ENCODE peak calls at places on chromosomes 3 and 15, in six cellular contexts. W is BE2C, L is lower leg skin, M is fibroblast of the aortic adventitia, S is retinal pigment epithelial cell, G is endothelial cell of umbilical vein. J is an unnamed sample.

GRCh38 chr3:179882322-179882721 is 154.4 kb downstream of the PEX5L start:
- DNase-seq in W (no peak), L (no peak), M (peak), S (no peak), G (peak), J (no peak)

GRCh38 chr3:49378249-49378899 is 20.2 kb upstream of the GPX1 start:
- DNase-seq in W (no peak), L (peak), M (peak), S (no peak), G (no peak), J (no peak)

GRCh38 chr3:154778057-154778456 is 302.1 kb upstream of the MME start:
- DNase-seq in W (no peak), L (no peak), M (no peak), S (no peak), G (no peak), J (no peak)

GRCh38 chr3:78494831-78495230 is 1273.0 kb downstream of the ROBO1 start:
- DNase-seq in W (no peak), L (no peak), M (no peak), S (no peak), G (no peak), J (no peak)

GRCh38 chr15:88791637-88792036 is 11.6 kb upstream of the ACAN start:
- DNase-seq in W (no peak), L (no peak), M (no peak), S (no peak), G (no peak), J (no peak)

GRCh38 chr3:183359036-183359435 is 69.4 kb downstream of the MCF2L2 start:
- DNase-seq in W (no peak), L (no peak), M (no peak), S (no peak), G (no peak), J (no peak)

GRCh38 chr15:51048308-51048707 is 46.4 kb downstream of the TNFAIP8L3 start:
- DNase-seq in W (no peak), L (no peak), M (no peak), S (no peak), G (no peak), J (no peak)

GRCh38 chr3:115212615-115213014 is 65.5 kb upstream of the ZBTB20 start:
- DNase-seq in W (no peak), L (no peak), M (no peak), S (no peak), G (no peak), J (no peak)

GRCh38 chr3:151156618-151157216 is 46.3 kb downstream of the GPR171 start:
- DNase-seq in W (peak), L (no peak), M (peak), S (no peak), G (peak), J (peak)

GRCh38 chr3:178047496-178047895 is 488.7 kb upstream of the KCNMB2 start:
- DNase-seq in W (no peak), L (no peak), M (no peak), S (no peak), G (no peak), J (no peak)

DNA sequence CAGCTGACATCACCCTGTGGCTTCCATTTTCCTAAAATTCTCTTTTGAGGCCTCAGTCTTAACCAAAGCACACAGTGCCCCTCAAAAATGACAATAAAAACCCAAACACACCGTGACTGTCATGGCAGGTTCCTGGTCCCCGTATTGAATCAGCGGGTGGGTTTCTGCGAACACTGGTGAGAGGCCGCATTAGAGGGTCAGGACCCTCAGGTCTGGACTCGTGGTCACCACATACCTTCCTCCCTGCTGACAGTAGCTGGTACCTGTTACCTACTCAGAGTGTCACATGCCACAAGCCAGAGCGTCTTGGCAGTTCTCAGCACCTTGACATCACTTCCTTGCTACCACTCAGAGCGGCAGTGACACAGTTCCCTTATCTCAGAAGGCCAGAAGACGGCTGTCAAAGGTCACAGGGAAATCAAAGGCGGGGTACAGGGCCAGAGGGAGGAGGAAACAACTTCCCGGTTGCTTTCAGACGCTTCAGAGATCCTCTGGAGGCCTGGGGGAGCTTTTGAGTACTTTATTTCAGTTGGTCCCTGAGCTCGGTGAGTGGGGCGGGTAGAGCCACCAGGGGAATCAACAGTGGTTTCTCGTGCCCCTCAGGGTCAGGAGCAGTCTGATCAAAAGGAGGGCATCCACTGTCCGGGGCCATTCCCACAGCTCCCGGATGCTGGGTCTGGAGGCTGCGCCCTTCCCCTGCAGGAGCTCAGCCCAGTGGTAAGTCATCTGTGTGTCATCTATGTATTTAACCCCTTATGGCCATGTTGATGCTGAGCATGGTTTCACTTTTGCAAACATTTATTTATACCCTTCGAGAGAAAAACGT is at the start of the genes CCR5AS and CCRL2:
- DNase-seq in W (no peak), L (peak), M (peak), S (no peak), G (peak), J (peak)
- H3K4me3 ChIP-seq in W (no peak), L (no peak), M (no peak), S (no peak), G (peak), J (peak)

DNA sequence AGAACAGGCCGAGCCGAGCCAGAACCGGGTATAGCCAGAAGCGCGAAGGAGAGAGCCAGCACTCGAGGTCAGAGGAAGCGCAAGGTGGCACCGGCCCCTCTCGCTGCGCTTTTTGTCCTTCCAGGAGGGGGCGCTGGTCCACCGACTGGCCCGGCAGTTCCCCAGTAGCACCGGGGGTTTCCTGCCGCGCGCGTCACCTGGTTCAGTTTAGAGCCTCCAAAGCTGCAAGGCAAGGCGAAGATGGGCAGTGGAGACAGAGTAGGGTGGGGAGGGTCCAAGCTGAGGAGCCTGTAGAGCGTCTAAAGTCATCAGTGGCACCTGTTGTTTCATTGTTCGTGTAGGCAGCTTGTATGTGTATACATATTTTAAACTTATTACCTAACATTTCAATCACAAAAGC is 7.6 kb upstream of the NR2E3 start:
- DNase-seq in W (no peak), L (no peak), M (no peak), S (no peak), G (no peak), J (no peak)
- TF ChIP-seq CTCF in W (peak), L (no peak), M (peak), S (peak), G (peak), J (peak)

GRCh38 chr15:99424131-99424571 is 141.6 kb upstream of the MEF2A start:
- DNase-seq in W (no peak), L (no peak), M (no peak), S (no peak), G (no peak), J (no peak)

GRCh38 chr15:99421172-99421656 is 144.6 kb upstream of the MEF2A start:
- DNase-seq in W (no peak), L (no peak), M (no peak), S (no peak), G (no peak), J (peak)

GRCh38 chr15:99424978-99425665 is 140.7 kb upstream of the MEF2A start:
- DNase-seq in W (peak), L (no peak), M (peak), S (no peak), G (peak), J (no peak)

GRCh38 chr15:99423186-99424130 is 142.3 kb upstream of the MEF2A start:
- DNase-seq in W (no peak), L (no peak), M (no peak), S (no peak), G (no peak), J (no peak)

DNA sequence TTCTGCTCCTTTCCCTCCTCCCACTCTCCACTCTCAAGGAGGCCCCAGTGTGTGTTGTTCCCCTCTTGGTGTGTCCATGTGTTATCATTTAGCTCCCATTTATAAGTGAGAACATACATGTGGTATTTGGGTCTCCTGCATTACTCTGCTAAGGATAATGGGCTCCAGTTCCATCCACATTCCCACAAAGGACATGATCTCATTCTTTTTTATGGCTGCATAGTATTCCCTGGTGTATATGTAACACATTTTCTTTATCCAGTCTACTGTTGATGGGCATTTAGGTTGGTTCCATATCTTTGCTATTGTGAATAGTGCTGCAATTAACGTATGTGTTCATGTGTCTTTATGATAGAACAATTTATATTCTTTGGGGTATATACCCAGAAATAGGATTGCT is 144.0 kb upstream of the MEF2A start:
- DNase-seq in W (no peak), L (no peak), M (no peak), S (no peak), G (no peak), J (no peak)
- H3K4me3 ChIP-seq in W (no peak), L (no peak), M (no peak), S (no peak), G (no peak), J (no peak)

GRCh38 chr3:41447701-41448100 is 248.4 kb downstream of the CTNNB1 start:
- DNase-seq in W (no peak), L (no peak), M (no peak), S (no peak), G (no peak), J (no peak)

GRCh38 chr3:41450416-41451231 is 251.3 kb downstream of the CTNNB1 start:
- DNase-seq in W (no peak), L (no peak), M (no peak), S (no peak), G (no peak), J (no peak)

DNA sequence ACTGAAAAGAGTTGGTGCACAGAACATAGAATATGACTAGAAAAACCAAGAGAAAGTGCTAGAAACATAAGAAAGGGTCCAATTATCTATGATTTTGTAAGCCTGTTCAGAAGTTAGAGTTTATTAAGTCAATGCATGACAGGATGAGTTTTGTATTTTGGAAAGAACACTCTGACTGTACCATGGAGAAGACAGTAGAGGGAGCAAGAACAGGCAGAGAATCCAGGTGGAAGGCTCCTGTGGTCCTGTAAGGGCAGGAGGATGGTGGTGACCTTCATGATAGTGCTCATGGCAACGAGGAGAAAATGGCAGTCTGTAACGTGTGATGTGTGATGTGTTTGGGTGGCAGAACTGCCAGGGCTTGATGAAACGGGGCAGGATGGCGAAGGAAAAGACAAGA is 249.1 kb downstream of the CTNNB1 start:
- DNase-seq in W (no peak), L (no peak), M (no peak), S (no peak), G (no peak), J (no peak)
- TF ChIP-seq CTCF in W (no peak), L (no peak), M (no peak), S (no peak), G (no peak), J (no peak)

DNA sequence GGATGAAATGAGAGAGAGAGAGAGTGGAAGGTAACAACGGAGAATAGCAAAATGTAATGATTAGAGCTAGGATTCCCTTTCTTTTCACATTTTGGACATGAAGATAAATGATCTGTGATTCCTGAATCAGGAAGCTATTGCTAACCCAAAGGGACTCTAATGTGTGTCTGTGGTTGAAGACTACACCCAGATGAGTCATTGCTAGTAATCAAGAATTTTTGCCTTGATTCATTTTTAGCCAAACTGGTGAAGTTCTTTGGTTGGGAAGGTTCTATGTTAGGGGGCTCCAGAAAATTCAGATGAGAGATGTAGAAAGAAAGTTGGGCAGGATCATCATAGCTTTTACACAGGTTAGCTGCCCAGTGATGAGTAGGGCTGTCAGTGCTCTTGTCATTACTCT is 116.4 kb downstream of the DUT start:
- DNase-seq in W (no peak), L (no peak), M (peak), S (no peak), G (peak), J (no peak)
- H3K4me3 ChIP-seq in W (no peak), L (no peak), M (no peak), S (no peak), G (no peak), J (no peak)